ENCODE peak calls at places on chromosomes 12 and 14, in six cellular contexts. Y is heart left ventricle; M is tibial artery; H is H1; K is CD8-positive, alpha-beta T cell; D is Peyer's patch. G is an unnamed sample.

GRCh38 chr14:93003945-93004698 is 81.2 kb downstream of the CHGA start:
- DNase-seq in Y (no peak), M (no peak), H (no peak), K (no peak), D (no peak), G (no peak)

GRCh38 chr12:659090-659683 is 4.1 kb downstream of the NINJ2 start:
- DNase-seq in Y (no peak), M (no peak), H (no peak), K (no peak), D (no peak), G (no peak)

GRCh38 chr14:68553326-68553725 is 239.5 kb downstream of the ZFP36L1 start:
- DNase-seq in Y (no peak), M (no peak), H (no peak), K (no peak), D (no peak), G (no peak)

GRCh38 chr12:14774074-14774943 is 29.0 kb downstream of the WBP11 start:
- DNase-seq in Y (peak), M (peak), H (no peak), K (peak), D (peak), G (peak)

GRCh38 chr12:116421785-116422538 is 137.2 kb upstream of the MAP1LC3B2 start:
- DNase-seq in Y (no peak), M (no peak), H (no peak), K (no peak), D (no peak), G (no peak)

GRCh38 chr14:60344751-60345150 is 95.7 kb downstream of the PPM1A start:
- DNase-seq in Y (no peak), M (no peak), H (no peak), K (no peak), D (no peak), G (no peak)

GRCh38 chr12:14201291-14201690 is 164.2 kb upstream of the ATF7IP start:
- DNase-seq in Y (no peak), M (no peak), H (no peak), K (no peak), D (no peak), G (no peak)

GRCh38 chr12:93404961-93405849 is 27.5 kb downstream of the NUDT4 start:
- DNase-seq in Y (no peak), M (no peak), H (no peak), K (no peak), D (no peak), G (no peak)

GRCh38 chr12:7131502-7131866 is 1.3 kb downstream of the CLSTN3 start:
- DNase-seq in Y (no peak), M (no peak), H (no peak), K (no peak), D (no peak), G (no peak)

GRCh38 chr12:61870658-61871559 is 389.3 kb upstream of the USP15 start:
- DNase-seq in Y (no peak), M (no peak), H (no peak), K (no peak), D (no peak), G (no peak)

GRCh38 chr12:85057370-85057963 is 21.3 kb downstream of the LRRIQ1 start:
- DNase-seq in Y (no peak), M (peak), H (no peak), K (no peak), D (no peak), G (no peak)

DNA sequence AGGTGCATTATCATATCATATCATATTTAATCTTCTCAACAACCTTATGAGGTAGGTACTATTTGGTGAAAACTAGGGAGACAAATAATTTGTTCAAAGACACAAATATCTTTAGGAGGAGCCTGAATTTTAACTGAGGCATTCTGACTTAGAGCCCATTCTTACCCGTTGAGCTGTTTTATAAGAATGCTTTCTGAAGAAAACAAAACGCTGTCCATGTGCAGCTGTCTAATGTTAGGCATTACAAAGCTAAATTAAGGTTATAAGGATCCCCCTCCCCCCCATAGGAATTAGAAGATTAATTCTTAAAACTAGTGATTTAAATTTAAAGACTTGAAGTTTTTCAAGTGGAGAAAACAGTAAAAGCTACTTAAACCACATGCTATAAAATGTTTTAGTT is 6.4 kb downstream of the KTN1 start:
- DNase-seq in Y (no peak), M (no peak), H (no peak), K (no peak), D (no peak), G (no peak)
- TF ChIP-seq CTCF in Y (no peak), M (no peak), H (no peak), K (no peak), D (no peak), G (no peak)

GRCh38 chr12:95549392-95550084 is 1.7 kb downstream of the USP44 start:
- DNase-seq in Y (no peak), M (no peak), H (no peak), K (no peak), D (no peak), G (no peak)
- H3K27ac ChIP-seq in Y (no peak), M (no peak), H (peak), K (peak), D (no peak), G (peak)

GRCh38 chr12:75725505-75726120 is 214.2 kb upstream of the KRR1 start:
- DNase-seq in Y (no peak), M (no peak), H (no peak), K (no peak), D (no peak), G (no peak)
- TF ChIP-seq CTCF in Y (no peak), M (no peak), H (no peak), K (no peak), D (no peak), G (no peak)

GRCh38 chr12:105352049-105352448 is 21.6 kb downstream of the C12orf75 start:
- DNase-seq in Y (no peak), M (no peak), H (no peak), K (no peak), D (no peak), G (no peak)

GRCh38 chr12:105355752-105356151 is 25.3 kb downstream of the C12orf75 start:
- DNase-seq in Y (no peak), M (no peak), H (no peak), K (no peak), D (no peak), G (no peak)

GRCh38 chr12:105351523-105351922 is 21.0 kb downstream of the C12orf75 start:
- DNase-seq in Y (no peak), M (no peak), H (no peak), K (no peak), D (no peak), G (no peak)

GRCh38 chr12:105357162-105357691 is 26.7 kb downstream of the C12orf75 start:
- DNase-seq in Y (no peak), M (no peak), H (no peak), K (no peak), D (no peak), G (no peak)

DNA sequence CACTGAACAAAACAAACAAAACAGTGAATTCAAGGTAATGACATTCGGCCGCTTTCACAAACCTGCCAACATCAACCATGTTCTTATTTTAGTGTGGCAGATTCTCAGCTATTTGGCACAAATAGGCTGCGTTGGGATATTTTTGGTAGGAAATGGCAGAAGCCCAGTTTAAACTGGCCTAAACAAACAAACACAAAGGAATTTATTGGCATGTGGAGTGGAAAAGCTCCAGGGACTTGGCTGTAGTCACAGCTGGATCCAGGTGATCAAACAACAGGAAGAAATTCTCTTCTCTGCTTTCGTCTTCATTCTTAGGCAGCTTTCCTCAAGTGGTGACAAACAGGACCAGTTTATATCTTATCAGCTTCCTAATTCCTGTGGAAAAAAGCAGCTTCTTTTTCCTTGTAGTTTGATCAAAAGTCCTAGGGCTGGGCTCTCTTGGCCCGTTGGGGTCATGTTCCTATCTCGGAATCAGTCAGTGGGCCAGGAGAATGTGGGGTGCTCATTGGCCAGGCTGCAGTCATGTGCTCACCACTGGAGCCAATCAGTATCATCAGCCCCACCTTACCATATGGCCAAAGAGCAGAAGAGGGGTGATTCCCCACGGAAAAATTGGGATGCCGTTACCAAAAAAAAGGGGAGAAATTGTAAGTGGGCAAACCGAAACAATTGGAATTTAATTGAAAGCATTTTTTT is 22.6 kb downstream of the C12orf75 start:
- DNase-seq in Y (no peak), M (no peak), H (no peak), K (no peak), D (no peak), G (no peak)
- H3K27ac ChIP-seq in Y (no peak), M (peak), H (no peak), K (no peak), D (no peak), G (no peak)

DNA sequence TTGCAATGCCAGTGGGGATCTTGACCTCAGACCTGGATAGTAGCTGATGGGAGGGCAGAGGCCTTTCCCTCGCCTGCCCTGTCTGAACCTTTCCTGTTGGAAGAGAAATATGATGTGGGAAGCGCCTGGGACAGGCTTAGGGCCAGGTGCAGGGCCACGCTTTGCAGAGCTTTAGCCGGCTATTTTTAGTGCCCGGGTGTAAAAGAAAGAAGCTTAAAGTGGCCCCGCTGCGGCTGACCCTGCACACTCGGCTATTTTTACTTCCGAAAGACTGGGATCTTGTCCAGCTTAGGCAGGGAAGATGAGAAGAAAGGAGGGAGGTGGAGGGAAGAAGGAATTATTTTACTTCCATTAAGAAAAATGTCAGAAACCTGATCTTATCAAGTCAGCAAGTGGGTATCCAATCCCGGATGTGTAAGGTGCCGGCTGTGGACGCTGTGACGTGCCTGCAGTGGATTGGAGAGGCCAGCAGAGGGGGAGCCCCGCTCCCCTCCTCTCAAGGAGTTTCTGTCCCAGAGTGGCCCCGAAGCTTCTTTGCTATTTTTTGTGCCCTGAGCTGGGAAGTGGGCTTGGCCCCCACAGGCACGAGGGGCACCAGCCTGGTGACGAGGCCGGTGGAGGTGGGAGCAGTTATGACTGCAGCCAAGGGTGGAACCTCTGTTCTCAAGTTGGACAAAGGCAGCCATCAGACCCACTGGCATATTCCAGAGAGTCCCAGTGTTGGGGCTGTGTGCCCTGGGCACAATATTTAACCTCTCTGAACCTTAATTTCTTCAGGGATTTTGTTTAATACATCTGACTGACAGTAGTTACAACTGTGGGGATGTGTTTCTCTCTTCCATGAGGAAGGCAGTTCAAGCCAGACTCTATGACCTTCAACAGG is 97.7 kb downstream of the ESRRB start:
- DNase-seq in Y (peak), M (no peak), H (no peak), K (no peak), D (no peak), G (peak)
- TF ChIP-seq CTCF in Y (no peak), M (no peak), H (peak), K (no peak), D (no peak), G (no peak)

GRCh38 chr14:69675246-69675583 is 63.8 kb downstream of the SUSD6 start:
- DNase-seq in Y (no peak), M (no peak), H (no peak), K (no peak), D (no peak), G (no peak)
- H3K27ac ChIP-seq in Y (peak), M (peak), H (no peak), K (no peak), D (peak), G (no peak)

GRCh38 chr14:104294983-104295680 is 156.7 kb downstream of the KIF26A start:
- DNase-seq in Y (peak), M (peak), H (no peak), K (no peak), D (no peak), G (peak)

GRCh38 chr14:104293231-104293841 is 154.9 kb downstream of the KIF26A start:
- DNase-seq in Y (peak), M (peak), H (no peak), K (no peak), D (no peak), G (peak)

GRCh38 chr14:104294628-104294982 is 156.2 kb downstream of the KIF26A start:
- DNase-seq in Y (no peak), M (peak), H (no peak), K (no peak), D (no peak), G (no peak)

GRCh38 chr14:104292084-104292970 is 153.9 kb downstream of the KIF26A start:
- DNase-seq in Y (peak), M (no peak), H (no peak), K (no peak), D (no peak), G (peak)

GRCh38 chr14:104293851-104294627 is 155.7 kb downstream of the KIF26A start:
- DNase-seq in Y (peak), M (peak), H (no peak), K (no peak), D (no peak), G (peak)
- TF ChIP-seq CTCF in Y (no peak), M (no peak), H (peak), K (no peak), D (no peak), G (no peak)

GRCh38 chr12:87348071-87348470 is 681.1 kb downstream of the C12orf50 start:
- DNase-seq in Y (no peak), M (no peak), H (no peak), K (no peak), D (no peak), G (no peak)
- H3K27ac ChIP-seq in Y (no peak), M (no peak), H (no peak), K (no peak), D (no peak), G (no peak)

GRCh38 chr14:56135001-56135400 is 16.8 kb downstream of the PELI2 start:
- DNase-seq in Y (no peak), M (no peak), H (no peak), K (no peak), D (no peak), G (no peak)
- TF ChIP-seq CTCF in Y (no peak), M (no peak), H (no peak), K (no peak), D (no peak), G (no peak)

GRCh38 chr14:84767434-84767833 is 762.5 kb upstream of the FLRT2 start:
- DNase-seq in Y (no peak), M (no peak), H (no peak), K (no peak), D (no peak), G (no peak)
- H3K27ac ChIP-seq in Y (no peak), M (no peak), H (no peak), K (no peak), D (no peak), G (no peak)

G was measured in upper lobe of left lung.